ENCODE peak calls at places on chromosome 9, in four cellular contexts. R is stomach, Y is ovary, T is body of pancreas. E is an unnamed sample.

GRCh38 chr9:3455712-3456111 is 70.1 kb downstream of the RFX3 start:
- DNase-seq in R (no peak), Y (no peak), T (no peak), E (no peak)

GRCh38 chr9:6194934-6195333 is 20.7 kb upstream of the IL33 start:
- DNase-seq in R (no peak), Y (no peak), T (no peak), E (no peak)

GRCh38 chr9:103397868-103398600 is 402.9 kb downstream of the CYLC2 start:
- DNase-seq in R (peak; percentile 27), Y (no peak), T (peak; percentile 63), E (peak; percentile 49)

GRCh38 chr9:105232207-105232606 is 12.2 kb upstream of the SLC44A1 start:
- DNase-seq in R (no peak), Y (no peak), T (no peak), E (no peak)

GRCh38 chr9:130930132-130930803 is 8.8 kb downstream of the FIBCD1 start:
- DNase-seq in R (no peak), Y (no peak), T (no peak), E (no peak)

GRCh38 chr9:134570151-134570621 is 71.4 kb upstream of the COL5A1 start:
- DNase-seq in R (peak; percentile 21), Y (peak; percentile 9), T (peak; percentile 5), E (no peak)

GRCh38 chr9:82882744-82883143 is 180.2 kb downstream of the RASEF start:
- DNase-seq in R (no peak), Y (no peak), T (no peak), E (no peak)

GRCh38 chr9:18610956-18611355 is 137.0 kb downstream of the ADAMTSL1 start:
- DNase-seq in R (no peak), Y (no peak), T (no peak), E (no peak)

GRCh38 chr9:6230037-6230778 is 14.6 kb downstream of the IL33 start:
- DNase-seq in R (no peak), Y (no peak), T (no peak), E (no peak)

GRCh38 chr9:121895274-121895835 is 197.8 kb downstream of the TTLL11 start:
- DNase-seq in R (no peak), Y (no peak), T (no peak), E (no peak)

GRCh38 chr9:134632329-134632728 is 9.3 kb upstream of the COL5A1 start:
- DNase-seq in R (no peak), Y (peak; percentile 3), T (peak; percentile 1), E (no peak)

GRCh38 chr9:99326917-99327189 is 104.8 kb downstream of the SEC61B start:
- DNase-seq in R (no peak), Y (no peak), T (no peak), E (no peak)

GRCh38 chr9:123251324-123251723 is 17.1 kb downstream of the STRBP start:
- DNase-seq in R (no peak), Y (no peak), T (no peak), E (no peak)

GRCh38 chr9:124659099-124659659 is 111.9 kb downstream of the NR6A1 start:
- DNase-seq in R (peak; percentile 53), Y (peak; percentile 58), T (peak; percentile 78), E (peak; percentile 77)
- TF ChIP-seq POLR2A in R (no peak), Y (no peak), T (peak; percentile 39), E (no peak)

GRCh38 chr9:38687389-38687842 is 32.5 kb downstream of the FAM240B start:
- DNase-seq in R (peak; percentile 75), Y (no peak), T (peak; percentile 78), E (peak; percentile 53)
- H3K4me3 ChIP-seq in R (peak overlapping the region; percentile 12), Y (no peak overlapping the region), T (no peak overlapping the region), E (no peak overlapping the region)

GRCh38 chr9:35812025-35812602 is at the start of gene SPAG8:
- DNase-seq in R (peak; percentile 94), Y (peak; percentile 92), T (peak; percentile 97), E (peak; percentile 98)
- TF ChIP-seq POLR2A in R (no peak), Y (peak; percentile 14), T (peak; percentile 59), E (peak; percentile 63)

GRCh38 chr9:21777701-21778100 is 24.7 kb upstream of the MTAP start:
- DNase-seq in R (no peak), Y (no peak), T (no peak), E (no peak)
- H3K4me3 ChIP-seq in R (no peak overlapping the region), Y (no peak overlapping the region), T (no peak overlapping the region), E (no peak overlapping the region)

DNA sequence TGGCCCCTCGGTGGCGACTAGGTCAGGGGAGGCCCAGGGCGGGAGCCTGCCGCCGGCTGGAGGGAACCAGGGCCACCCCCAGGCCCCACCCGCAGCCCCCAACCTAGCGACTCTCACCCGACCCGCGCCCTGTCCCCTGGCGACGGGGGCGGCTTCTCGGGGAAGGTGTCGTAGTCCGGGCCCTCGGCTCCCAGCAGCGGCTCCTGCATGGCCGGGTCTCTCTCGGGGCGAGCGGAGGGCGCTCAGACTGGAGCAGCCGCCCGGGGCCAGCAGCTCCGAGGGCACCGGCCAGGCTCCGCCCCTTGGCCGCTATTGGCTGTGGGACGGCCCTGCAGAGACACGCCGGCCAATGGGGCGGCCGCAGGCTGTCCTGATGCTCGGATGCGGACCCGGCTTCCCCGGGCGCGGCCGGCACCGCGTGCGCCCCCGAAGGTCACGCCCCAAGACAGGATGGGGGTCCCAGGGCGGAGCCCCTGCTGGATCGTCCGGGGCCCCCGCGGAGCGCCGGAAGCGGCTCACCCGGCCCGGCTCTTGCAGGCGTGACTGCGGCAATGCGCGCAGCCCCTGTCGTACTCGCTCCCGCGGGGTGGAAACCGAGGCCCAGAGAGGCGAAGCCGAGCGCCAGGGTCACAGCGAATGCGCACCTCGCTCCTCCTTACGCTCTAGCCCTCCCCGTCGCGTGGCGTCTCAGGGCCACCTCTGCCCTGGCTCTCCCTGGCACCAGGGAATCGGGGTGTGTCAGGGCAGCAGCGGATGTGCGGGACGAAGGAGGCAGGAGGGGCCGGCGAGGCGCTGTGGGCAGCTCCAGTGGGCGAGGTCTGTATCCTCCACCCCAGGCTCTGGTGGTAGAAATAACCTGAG is at the start of gene SLC2A6:
- DNase-seq in R (peak; percentile 90), Y (peak; percentile 82), T (peak; percentile 86), E (peak; percentile 91)
- TF ChIP-seq POLR2A in R (no peak), Y (no peak), T (peak; percentile 69), E (peak; percentile 53)

DNA sequence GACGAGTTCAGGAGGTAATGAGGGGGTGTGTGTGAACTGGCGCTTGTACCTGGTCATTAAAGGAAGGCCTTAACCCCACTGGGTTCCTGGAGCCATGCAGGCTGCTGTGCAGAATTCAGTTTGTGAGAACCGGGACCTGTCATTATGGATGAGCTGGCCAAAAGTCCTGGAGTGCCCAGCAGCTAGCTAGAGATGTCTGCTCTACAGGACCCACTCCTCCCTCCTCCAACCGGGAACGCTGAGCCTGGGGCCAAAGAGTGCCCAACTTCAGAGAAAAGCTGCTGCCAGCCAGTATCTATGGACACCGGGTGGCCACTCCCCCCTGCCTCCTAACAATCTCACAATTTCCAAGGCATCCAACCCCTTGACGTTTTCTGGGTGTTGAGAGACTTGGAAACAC is 1.2 kb downstream of the ENTREP1 start:
- DNase-seq in R (no peak), Y (no peak), T (peak; percentile 17), E (no peak)
- H3K4me3 ChIP-seq in R (peak overlapping the region; percentile 63), Y (peak overlapping the region; percentile 60), T (no peak overlapping the region), E (no peak overlapping the region)

DNA sequence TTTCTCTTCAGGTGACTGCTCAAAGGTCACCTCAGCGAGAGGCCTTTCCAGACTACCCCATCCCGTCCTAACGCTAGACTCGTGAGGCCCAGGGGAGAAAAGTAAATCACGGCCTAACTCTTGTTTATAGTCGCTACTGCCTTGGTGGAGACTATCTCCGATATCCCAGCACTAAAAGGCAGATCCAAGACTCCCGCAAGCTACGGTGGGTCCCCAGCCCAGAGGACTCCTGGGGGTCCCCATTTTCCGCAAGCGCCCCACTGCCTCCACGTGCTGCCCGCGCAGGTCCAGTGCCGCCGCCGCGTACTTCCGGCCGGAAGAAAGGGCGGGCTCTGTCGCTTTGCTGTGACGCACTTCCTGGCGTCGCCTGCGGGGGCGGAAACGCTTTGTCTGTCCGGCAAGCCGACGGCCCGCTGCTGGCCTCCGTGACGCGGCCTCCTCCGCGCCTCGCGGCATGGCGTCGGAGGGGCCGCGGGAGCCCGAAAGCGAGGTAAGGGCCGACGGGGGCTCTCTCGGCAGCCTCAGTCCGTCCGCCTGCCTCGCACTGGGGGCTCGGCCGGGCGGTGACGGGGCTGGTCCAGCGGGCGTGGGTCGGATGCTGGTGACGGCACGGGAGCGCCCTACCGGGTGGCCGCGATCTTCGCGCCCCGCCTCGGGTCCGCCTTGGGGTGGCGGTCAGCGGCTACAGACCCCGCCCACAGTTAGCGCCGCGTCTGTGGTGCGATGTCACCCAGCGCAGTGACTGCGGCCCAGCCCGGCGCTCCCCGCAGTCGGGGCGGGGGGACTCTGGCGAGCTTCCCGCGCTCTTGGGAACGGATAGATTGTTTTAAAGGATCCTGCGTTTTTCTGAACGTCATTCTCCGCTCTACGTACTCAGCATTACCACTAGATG is at the start of gene SECISBP2:
- DNase-seq in R (peak; percentile 96), Y (peak; percentile 97), T (peak; percentile 94), E (peak; percentile 96)
- TF ChIP-seq POLR2A in R (no peak), Y (peak; percentile 99), T (peak; percentile 97), E (peak; percentile 97)

GRCh38 chr9:97831843-97832636 is 21.0 kb upstream of the FOXE1 start:
- DNase-seq in R (no peak), Y (no peak), T (no peak), E (no peak)
- H3K4me3 ChIP-seq in R (no peak overlapping the region), Y (no peak overlapping the region), T (no peak overlapping the region), E (no peak overlapping the region)